ENCODE peak calls at places on chromosomes 7 and 10, in six cellular contexts. One of them, this sample, is unnamed. For H3K4me1, the result is how much of the 10 kb centered on the place peaks cover.

GRCh38 chr10:59905735-59906416 is 480 bp downstream of the CCDC6 start:
- DNase-seq in GM23248: no peak
- DNase-seq in transverse colon: peak
- DNase-seq in ovary: no peak
- DNase-seq in right cardiac atrium: peak
- DNase-seq in psoas muscle: peak
- DNase-seq in this sample: no peak

GRCh38 chr7:113582471-113582870 is 336.3 kb downstream of the PPP1R3A start:
- DNase-seq in GM23248: no peak
- DNase-seq in transverse colon: no peak
- DNase-seq in ovary: no peak
- DNase-seq in right cardiac atrium: no peak
- DNase-seq in psoas muscle: no peak
- DNase-seq in this sample: no peak

GRCh38 chr10:130398090-130398994 is 262.2 kb downstream of the GLRX3 start:
- DNase-seq in GM23248: no peak
- DNase-seq in transverse colon: no peak
- DNase-seq in ovary: no peak
- DNase-seq in right cardiac atrium: no peak
- DNase-seq in psoas muscle: no peak
- DNase-seq in this sample: no peak

GRCh38 chr7:7208524-7208923 is 26.2 kb downstream of the C1GALT1 start:
- DNase-seq in GM23248: no peak
- DNase-seq in transverse colon: no peak
- DNase-seq in ovary: no peak
- DNase-seq in right cardiac atrium: no peak
- DNase-seq in psoas muscle: no peak
- DNase-seq in this sample: no peak

GRCh38 chr10:77080361-77081027 is 557.1 kb downstream of the KCNMA1 start:
- DNase-seq in GM23248: no peak
- DNase-seq in transverse colon: no peak
- DNase-seq in ovary: no peak
- DNase-seq in right cardiac atrium: no peak
- DNase-seq in psoas muscle: no peak
- DNase-seq in this sample: no peak

GRCh38 chr7:36670585-36671431 is 53.5 kb downstream of the AOAH start:
- DNase-seq in GM23248: peak
- DNase-seq in transverse colon: peak
- DNase-seq in ovary: peak
- DNase-seq in right cardiac atrium: peak
- DNase-seq in psoas muscle: no peak
- DNase-seq in this sample: peak

GRCh38 chr7:69591805-69592204 is 6.5 kb upstream of the AUTS2 start:
- DNase-seq in GM23248: no peak
- DNase-seq in transverse colon: no peak
- DNase-seq in ovary: no peak
- DNase-seq in right cardiac atrium: no peak
- DNase-seq in psoas muscle: no peak
- DNase-seq in this sample: no peak

GRCh38 chr7:70589010-70589409 is 542.9 kb upstream of the GALNT17 start:
- DNase-seq in GM23248: no peak
- DNase-seq in transverse colon: no peak
- DNase-seq in ovary: no peak
- DNase-seq in right cardiac atrium: no peak
- DNase-seq in psoas muscle: no peak
- DNase-seq in this sample: no peak

GRCh38 chr7:100856871-100857282 is 4.4 kb downstream of the SLC12A9 start:
- DNase-seq in GM23248: no peak
- DNase-seq in transverse colon: no peak
- DNase-seq in ovary: no peak
- DNase-seq in right cardiac atrium: no peak
- DNase-seq in psoas muscle: no peak
- DNase-seq in this sample: no peak

GRCh38 chr10:58967551-58968418 is 208.7 kb upstream of the PHYHIPL start:
- DNase-seq in GM23248: no peak
- DNase-seq in transverse colon: no peak
- DNase-seq in ovary: no peak
- DNase-seq in right cardiac atrium: peak
- DNase-seq in psoas muscle: no peak
- DNase-seq in this sample: peak

GRCh38 chr10:91032614-91033248 is 111.8 kb upstream of the ANKRD1 start:
- DNase-seq in GM23248: peak
- DNase-seq in transverse colon: peak
- DNase-seq in ovary: peak
- DNase-seq in right cardiac atrium: peak
- DNase-seq in psoas muscle: peak
- DNase-seq in this sample: peak

GRCh38 chr10:120347644-120348043 is 109.4 kb upstream of the PLPP4 start:
- DNase-seq in GM23248: no peak
- DNase-seq in transverse colon: no peak
- DNase-seq in ovary: no peak
- DNase-seq in right cardiac atrium: no peak
- DNase-seq in psoas muscle: no peak
- DNase-seq in this sample: no peak

GRCh38 chr10:82228701-82229100 is 353.7 kb downstream of the NRG3 start:
- DNase-seq in GM23248: no peak
- DNase-seq in transverse colon: no peak
- DNase-seq in ovary: no peak
- DNase-seq in right cardiac atrium: no peak
- DNase-seq in psoas muscle: no peak
- DNase-seq in this sample: no peak

GRCh38 chr7:36871863-36872262 is 147.6 kb upstream of the AOAH start:
- DNase-seq in GM23248: peak
- DNase-seq in transverse colon: no peak
- DNase-seq in ovary: no peak
- DNase-seq in right cardiac atrium: no peak
- DNase-seq in psoas muscle: no peak
- DNase-seq in this sample: no peak

GRCh38 chr7:126723966-126724544 is 528.7 kb downstream of the GRM8 start:
- DNase-seq in GM23248: no peak
- DNase-seq in transverse colon: no peak
- DNase-seq in ovary: no peak
- DNase-seq in right cardiac atrium: no peak
- DNase-seq in psoas muscle: no peak
- DNase-seq in this sample: no peak

GRCh38 chr10:86727992-86728559 is 28.3 kb upstream of the BMPR1A start:
- DNase-seq in GM23248: no peak
- DNase-seq in transverse colon: no peak
- DNase-seq in ovary: no peak
- DNase-seq in right cardiac atrium: no peak
- DNase-seq in psoas muscle: no peak
- DNase-seq in this sample: no peak

GRCh38 chr7:38229386-38229785 is 44.0 kb downstream of the TARP start:
- DNase-seq in GM23248: peak
- DNase-seq in transverse colon: no peak
- DNase-seq in ovary: no peak
- DNase-seq in right cardiac atrium: no peak
- DNase-seq in psoas muscle: no peak
- DNase-seq in this sample: no peak

GRCh38 chr7:102248081-102248455 is 38.6 kb upstream of the SH2B2 start:
- DNase-seq in GM23248: no peak
- DNase-seq in transverse colon: no peak
- DNase-seq in ovary: no peak
- DNase-seq in right cardiac atrium: no peak
- DNase-seq in psoas muscle: no peak
- DNase-seq in this sample: no peak

GRCh38 chr7:157603005-157603404 is 266.2 kb downstream of the DNAJB6 start:
- DNase-seq in GM23248: no peak
- DNase-seq in transverse colon: no peak
- DNase-seq in ovary: no peak
- DNase-seq in right cardiac atrium: no peak
- DNase-seq in psoas muscle: no peak
- DNase-seq in this sample: no peak

GRCh38 chr7:159048656-159049055 is 96.0 kb downstream of the VIPR2 start:
- DNase-seq in GM23248: no peak
- DNase-seq in transverse colon: no peak
- DNase-seq in ovary: no peak
- DNase-seq in right cardiac atrium: no peak
- DNase-seq in psoas muscle: no peak
- DNase-seq in this sample: no peak

GRCh38 chr7:159046300-159046699 is 98.4 kb downstream of the VIPR2 start:
- DNase-seq in GM23248: no peak
- DNase-seq in transverse colon: no peak
- DNase-seq in ovary: no peak
- DNase-seq in right cardiac atrium: no peak
- DNase-seq in psoas muscle: no peak
- DNase-seq in this sample: no peak

GRCh38 chr7:159047536-159047935 is 97.1 kb downstream of the VIPR2 start:
- DNase-seq in GM23248: no peak
- DNase-seq in transverse colon: no peak
- DNase-seq in ovary: no peak
- DNase-seq in right cardiac atrium: no peak
- DNase-seq in psoas muscle: no peak
- DNase-seq in this sample: no peak

GRCh38 chr7:159042639-159043101 is 102.0 kb downstream of the VIPR2 start:
- DNase-seq in GM23248: no peak
- DNase-seq in transverse colon: no peak
- DNase-seq in ovary: no peak
- DNase-seq in right cardiac atrium: no peak
- DNase-seq in psoas muscle: no peak
- DNase-seq in this sample: no peak

DNA sequence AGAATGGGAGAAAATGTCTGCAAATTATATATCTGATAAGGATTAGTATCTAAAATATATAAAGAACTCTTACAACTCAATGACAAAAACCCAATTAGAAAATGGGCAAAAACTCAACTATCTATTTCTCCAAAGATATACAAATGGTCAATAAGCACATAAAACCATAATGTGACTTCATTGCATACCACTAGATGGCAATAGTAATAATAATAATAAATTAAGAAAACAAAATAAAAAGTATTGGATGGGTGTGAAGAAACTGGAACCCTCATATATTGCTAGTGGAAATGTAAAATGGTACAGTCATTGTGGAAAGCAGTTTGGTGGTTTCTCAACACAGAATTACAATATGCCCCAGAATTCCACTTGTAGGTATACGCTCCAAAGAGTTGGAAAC is 98.8 kb downstream of the VIPR2 start:
- DNase-seq in GM23248: no peak
- DNase-seq in transverse colon: no peak
- DNase-seq in ovary: no peak
- DNase-seq in right cardiac atrium: no peak
- DNase-seq in psoas muscle: no peak
- DNase-seq in this sample: no peak
- H3K4me1 ChIP-seq in GM23248: under half
- H3K4me1 ChIP-seq in transverse colon: under half
- H3K4me1 ChIP-seq in ovary: under half
- H3K4me1 ChIP-seq in right cardiac atrium: under half
- H3K4me1 ChIP-seq in psoas muscle: under half
- H3K4me1 ChIP-seq in this sample: under half

DNA sequence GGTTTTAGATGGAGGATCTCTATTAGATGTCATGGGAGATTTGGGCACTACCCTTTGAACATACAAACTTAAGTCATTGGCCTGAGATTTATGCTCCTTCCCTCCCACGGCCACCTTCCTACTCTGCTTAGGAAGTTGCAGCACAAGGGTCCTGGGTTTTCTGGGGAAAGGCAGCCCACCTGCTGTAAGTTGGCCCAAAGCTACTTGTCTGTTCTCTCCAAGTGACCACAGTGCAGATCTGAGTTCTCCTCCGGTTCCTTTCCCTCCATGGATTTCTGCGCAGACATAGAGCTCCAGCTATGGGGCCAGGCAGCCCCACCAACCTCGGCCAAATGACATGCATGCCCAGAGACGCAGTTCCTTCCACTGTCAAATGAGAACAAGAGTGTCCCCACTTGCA is 12.8 kb upstream of the C10orf53 start:
- DNase-seq in GM23248: no peak
- DNase-seq in transverse colon: no peak
- DNase-seq in ovary: no peak
- DNase-seq in right cardiac atrium: no peak
- DNase-seq in psoas muscle: no peak
- DNase-seq in this sample: no peak
- H3K4me1 ChIP-seq in GM23248: under half
- H3K4me1 ChIP-seq in transverse colon: under half
- H3K4me1 ChIP-seq in ovary: under half
- H3K4me1 ChIP-seq in right cardiac atrium: under half
- H3K4me1 ChIP-seq in psoas muscle: under half
- H3K4me1 ChIP-seq in this sample: under half

GRCh38 chr10:11173062-11173461 is 155.4 kb downstream of the CELF2 start:
- DNase-seq in GM23248: no peak
- DNase-seq in transverse colon: no peak
- DNase-seq in ovary: no peak
- DNase-seq in right cardiac atrium: no peak
- DNase-seq in psoas muscle: no peak
- DNase-seq in this sample: no peak

GRCh38 chr10:11170993-11171416 is 153.3 kb downstream of the CELF2 start:
- DNase-seq in GM23248: no peak
- DNase-seq in transverse colon: no peak
- DNase-seq in ovary: no peak
- DNase-seq in right cardiac atrium: no peak
- DNase-seq in psoas muscle: no peak
- DNase-seq in this sample: no peak

GRCh38 chr10:11168423-11169100 is 150.9 kb downstream of the CELF2 start:
- DNase-seq in GM23248: no peak
- DNase-seq in transverse colon: no peak
- DNase-seq in ovary: no peak
- DNase-seq in right cardiac atrium: no peak
- DNase-seq in psoas muscle: no peak
- DNase-seq in this sample: no peak

GRCh38 chr10:11167233-11167979 is 149.7 kb downstream of the CELF2 start:
- DNase-seq in GM23248: no peak
- DNase-seq in transverse colon: no peak
- DNase-seq in ovary: no peak
- DNase-seq in right cardiac atrium: no peak
- DNase-seq in psoas muscle: no peak
- DNase-seq in this sample: no peak

DNA sequence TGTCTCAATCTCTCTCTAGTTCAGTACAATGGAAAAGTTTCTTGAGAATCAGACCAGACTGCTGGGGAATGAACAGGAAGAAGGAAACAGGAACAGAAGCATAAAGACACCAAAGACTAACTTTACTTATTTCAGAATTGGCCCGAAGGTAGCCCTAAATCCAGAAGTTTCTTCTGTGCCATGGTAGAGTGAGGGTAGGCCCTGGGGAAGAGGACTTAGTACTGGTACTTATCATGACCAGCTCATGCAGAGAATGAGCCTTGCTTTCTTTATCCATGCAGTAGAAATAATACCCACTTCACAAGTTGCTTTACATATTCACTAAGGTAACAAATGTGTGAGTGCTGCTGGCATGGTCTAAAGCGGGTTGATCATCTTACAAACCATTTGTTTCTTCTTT is 153.8 kb downstream of the CELF2 start:
- DNase-seq in GM23248: no peak
- DNase-seq in transverse colon: no peak
- DNase-seq in ovary: no peak
- DNase-seq in right cardiac atrium: no peak
- DNase-seq in psoas muscle: no peak
- DNase-seq in this sample: no peak
- H3K4me1 ChIP-seq in GM23248: under half
- H3K4me1 ChIP-seq in transverse colon: under half
- H3K4me1 ChIP-seq in ovary: under half
- H3K4me1 ChIP-seq in right cardiac atrium: under half
- H3K4me1 ChIP-seq in psoas muscle: under half
- H3K4me1 ChIP-seq in this sample: under half

GRCh38 chr7:44982970-44983369 is 4.2 kb upstream of the MYO1G start:
- DNase-seq in GM23248: no peak
- DNase-seq in transverse colon: no peak
- DNase-seq in ovary: no peak
- DNase-seq in right cardiac atrium: no peak
- DNase-seq in psoas muscle: no peak
- DNase-seq in this sample: no peak
- H3K4me1 ChIP-seq in GM23248: under half
- H3K4me1 ChIP-seq in transverse colon: under half
- H3K4me1 ChIP-seq in ovary: under half
- H3K4me1 ChIP-seq in right cardiac atrium: under half
- H3K4me1 ChIP-seq in psoas muscle: under half
- H3K4me1 ChIP-seq in this sample: under half

GRCh38 chr7:94047965-94048364 is 43.8 kb upstream of the BET1 start:
- DNase-seq in GM23248: no peak
- DNase-seq in transverse colon: no peak
- DNase-seq in ovary: no peak
- DNase-seq in right cardiac atrium: no peak
- DNase-seq in psoas muscle: no peak
- DNase-seq in this sample: no peak
- H3K4me1 ChIP-seq in GM23248: under half
- H3K4me1 ChIP-seq in transverse colon: under half
- H3K4me1 ChIP-seq in ovary: under half
- H3K4me1 ChIP-seq in right cardiac atrium: under half
- H3K4me1 ChIP-seq in psoas muscle: under half
- H3K4me1 ChIP-seq in this sample: under half

This sample was measured in pancreas.